ENCODE peak calls at places on chromosome 19, in ten cellular contexts. I is OCI-LY7, E is progenitor cell of endocrine pancreas, L is MCF 10A, F is NCI-H1417, G is dermis microvascular lymphatic vessel endothelial cell, N is HCT116, Z is astrocyte of the spinal cord, V is NCI-H2029 treated with DMSO at 0.1 percent for 48 hours, J is HEK293T. U is an unnamed sample.

GRCh38 chr19:4879041-4879440 is 11.6 kb upstream of the PLIN3 start:
- DNase-seq in G (no peak), J (no peak), I (no peak), F (no peak), N (no peak), V (no peak), E (no peak), Z (no peak), L (no peak), U (no peak)

GRCh38 chr19:1618157-1619093 is 13.2 kb upstream of the UQCR11 start:
- DNase-seq in I (peak; percentile 64), J (peak; percentile 54), Z (peak; percentile 6), N (peak; percentile 29), G (peak; percentile 20), F (no peak), V (no peak), E (no peak), L (peak; percentile 47), U (peak; percentile 61)

GRCh38 chr19:41892173-41892902 is 9.4 kb downstream of the ARHGEF1 start:
- DNase-seq in N (no peak), V (no peak), J (no peak), E (no peak), G (no peak), Z (no peak), I (no peak), F (no peak), L (no peak), U (no peak)

GRCh38 chr19:34985249-34986022 is 14.7 kb upstream of the GRAMD1A start:
- DNase-seq in J (no peak), Z (no peak), F (no peak), N (no peak), G (peak; percentile 85), E (no peak), L (no peak), V (no peak), I (peak; percentile 50), U (no peak)

GRCh38 chr19:18869781-18870530 is 26.0 kb downstream of the CERS1 start:
- DNase-seq in E (no peak), J (no peak), F (no peak), Z (no peak), I (no peak), V (no peak), L (no peak), G (no peak), N (no peak), U (no peak)

GRCh38 chr19:48990400-48990799 is 2.7 kb downstream of the GYS1 start:
- DNase-seq in N (no peak), E (no peak), F (no peak), L (no peak), G (no peak), Z (no peak), I (no peak), V (no peak), J (no peak), U (no peak)

GRCh38 chr19:50719119-50719435 is 525 bp downstream of the SHANK1 start:
- DNase-seq in N (no peak), I (no peak), J (no peak), Z (no peak), V (no peak), E (no peak), L (no peak), G (no peak), F (no peak), U (no peak)

GRCh38 chr19:16571689-16572331 is 405 bp downstream of the SLC35E1 start:
- DNase-seq in F (no peak), I (peak; percentile 62), E (no peak), J (peak; percentile 38), V (no peak), N (no peak), L (no peak), Z (no peak), G (peak; percentile 41), U (peak; percentile 63)

GRCh38 chr19:51702103-51702753 is 9.1 kb downstream of the SPACA6 start:
- DNase-seq in V (no peak), F (no peak), E (peak; percentile 69), Z (peak; percentile 55), J (peak; percentile 32), N (no peak), G (peak; percentile 41), I (peak; percentile 45), L (peak; percentile 73), U (peak; percentile 16)

GRCh38 chr19:49362048-49362925 is at the start of gene TEAD2:
- DNase-seq in N (no peak), E (peak; percentile 61), G (peak; percentile 80), F (no peak), J (peak; percentile 67), Z (peak; percentile 56), V (no peak), I (no peak), L (peak; percentile 59), U (peak; percentile 36)

GRCh38 chr19:47275866-47276461 is 1.3 kb downstream of the INAFM1 start:
- DNase-seq in J (no peak), L (no peak), N (no peak), V (no peak), G (no peak), E (no peak), F (peak; percentile 33), Z (peak; percentile 56), I (no peak), U (no peak)

GRCh38 chr19:30799854-30800755 is 427.9 kb downstream of the ZNF536 start:
- DNase-seq in L (no peak), E (peak; percentile 54), N (no peak), Z (no peak), F (peak; percentile 16), V (no peak), I (no peak), J (peak; percentile 81), G (no peak), U (peak; percentile 43)

GRCh38 chr19:51742736-51743288 is 8.9 kb downstream of the FPR1 start:
- DNase-seq in F (no peak), I (no peak), L (peak; percentile 49), V (no peak), N (no peak), G (no peak), J (no peak), E (no peak), Z (peak; percentile 27), U (no peak)

GRCh38 chr19:57719901-57720519 is 7.4 kb downstream of the ZNF671 start:
- DNase-seq in E (no peak), L (no peak), Z (no peak), I (no peak), J (no peak), N (no peak), G (no peak), F (no peak), V (no peak), U (no peak)

GRCh38 chr19:34305221-34306058 is 51.1 kb downstream of the GARRE1 start:
- DNase-seq in J (no peak), L (no peak), N (no peak), F (no peak), G (no peak), I (no peak), E (no peak), Z (no peak), V (no peak), U (no peak)

GRCh38 chr19:55677572-55678028 is 2.6 kb downstream of the EPN1 start:
- DNase-seq in N (no peak), E (no peak), F (no peak), G (peak; percentile 72), J (no peak), I (peak; percentile 50), V (no peak), Z (no peak), L (no peak), U (peak; percentile 24)

GRCh38 chr19:45406957-45407375 is 522 bp downstream of the POLR1G start:
- DNase-seq in Z (no peak), J (no peak), N (no peak), L (no peak), V (no peak), E (no peak), F (no peak), G (peak; percentile 28), I (peak; percentile 25), U (peak; percentile 48)

GRCh38 chr19:48506138-48506733 is 5.4 kb downstream of the LMTK3 start:
- DNase-seq in N (no peak), L (peak; percentile 76), G (peak; percentile 55), J (no peak), F (peak; percentile 52), I (peak; percentile 81), Z (peak; percentile 33), V (peak; percentile 57), E (no peak), U (peak; percentile 82)

GRCh38 chr19:18399008-18399407 is 1.6 kb upstream of the LRRC25 start:
- DNase-seq in F (no peak), G (peak; percentile 26), V (no peak), I (no peak), N (no peak), L (peak; percentile 62), J (no peak), E (no peak), Z (no peak), U (no peak)

GRCh38 chr19:813359-814107 is 8.2 kb downstream of the PLPPR3 start:
- DNase-seq in E (no peak), N (no peak), I (no peak), G (no peak), L (no peak), J (no peak), Z (no peak), V (no peak), F (no peak), U (no peak)

GRCh38 chr19:5118026-5118425 is 149.1 kb downstream of the KDM4B start:
- DNase-seq in F (no peak), J (no peak), N (no peak), V (no peak), L (no peak), E (no peak), I (no peak), G (no peak), Z (no peak), U (no peak)

GRCh38 chr19:55390461-55390880 is 4.7 kb downstream of the RPL28 start:
- DNase-seq in V (no peak), L (no peak), F (no peak), J (no peak), N (no peak), Z (peak; percentile 37), E (no peak), G (no peak), I (no peak), U (peak; percentile 32)